ENCODE peak calls at places on chromosomes 5 and 9, in nine cellular contexts. U is left ventricle myocardium inferior; X is CD8-positive, alpha-beta T cell; J is PC-9; R is PC-3; Z is neural progenitor cell; P is prostate gland; C is fibroblast of lung; I is cardiac muscle cell. B is an unnamed sample. For H3K27me3, the result is how much of the 10 kb centered on the place peaks cover.

GRCh38 chr9:4829956-4830355 is 37.2 kb downstream of the RCL1 start:
- DNase-seq in U (no peak), X (no peak), J (no peak), R (peak), Z (no peak), P (no peak), C (peak), I (no peak), B (no peak)

GRCh38 chr5:116097301-116097700 is 12.5 kb downstream of the COMMD10 start:
- DNase-seq in U (no peak), X (no peak), J (no peak), R (no peak), Z (no peak), P (no peak), C (no peak), I (no peak), B (peak)

GRCh38 chr9:130940693-130941576 is 1.9 kb upstream of the FIBCD1 start:
- DNase-seq in U (peak), X (peak), J (peak), R (peak), Z (peak), P (peak), C (peak), I (no peak), B (no peak)

GRCh38 chr5:181207214-181207959 is 2.4 kb upstream of the TRIM7 start:
- DNase-seq in U (peak), X (peak), J (peak), R (peak), Z (peak), P (no peak), C (peak), I (peak), B (peak)

GRCh38 chr5:141560725-141561483 is 57.9 kb downstream of the DIAPH1 start:
- DNase-seq in U (peak), X (no peak), J (no peak), R (peak), Z (peak), P (peak), C (peak), I (peak), B (peak)

GRCh38 chr5:135441256-135441915 is 5.8 kb downstream of the DCANP1 start:
- DNase-seq in U (no peak), X (no peak), J (no peak), R (no peak), Z (no peak), P (no peak), C (no peak), I (no peak), B (peak)

GRCh38 chr9:120985759-120986353 is 59.3 kb upstream of the TRAF1 start:
- DNase-seq in U (no peak), X (no peak), J (peak), R (peak), Z (peak), P (peak), C (peak), I (peak), B (no peak)

GRCh38 chr9:128128836-128129590 is 1.5 kb upstream of the PTGES2 start:
- DNase-seq in U (no peak), X (no peak), J (no peak), R (no peak), Z (no peak), P (no peak), C (no peak), I (no peak), B (no peak)

GRCh38 chr5:107869459-107870115 is 198.8 kb upstream of the EFNA5 start:
- DNase-seq in U (no peak), X (no peak), J (peak), R (peak), Z (no peak), P (no peak), C (peak), I (peak), B (peak)

GRCh38 chr9:125851971-125852370 is 104.8 kb downstream of the PBX3 start:
- DNase-seq in U (no peak), X (no peak), J (no peak), R (no peak), Z (no peak), P (no peak), C (no peak), I (peak), B (no peak)

GRCh38 chr9:29656641-29657406 is 2083.5 kb upstream of the C9orf72 start:
- DNase-seq in U (no peak), X (no peak), J (no peak), R (no peak), Z (no peak), P (no peak), C (no peak), I (no peak), B (no peak)

GRCh38 chr5:61658592-61659008 is 326.5 kb downstream of the ZSWIM6 start:
- DNase-seq in U (peak), X (peak), J (no peak), R (peak), Z (peak), P (peak), C (peak), I (peak), B (peak)

GRCh38 chr5:53360811-53361210 is 119.6 kb upstream of the FST start:
- DNase-seq in U (no peak), X (no peak), J (peak), R (peak), Z (no peak), P (no peak), C (peak), I (peak), B (peak)

GRCh38 chr5:115068239-115069086 is 101.2 kb downstream of the TRIM36 start:
- DNase-seq in U (no peak), X (no peak), J (peak), R (peak), Z (no peak), P (no peak), C (peak), I (peak), B (peak)

GRCh38 chr5:161676109-161676508 is 9.4 kb upstream of the GABRA6 start:
- DNase-seq in U (no peak), X (no peak), J (no peak), R (peak), Z (peak), P (no peak), C (no peak), I (no peak), B (no peak)

GRCh38 chr9:93132287-93132927 is 1.6 kb downstream of the NINJ1 start:
- DNase-seq in U (peak), X (no peak), J (no peak), R (peak), Z (no peak), P (peak), C (peak), I (peak), B (no peak)

GRCh38 chr9:109418827-109419226 is 79.3 kb downstream of the PTPN3 start:
- DNase-seq in U (no peak), X (no peak), J (no peak), R (no peak), Z (peak), P (no peak), C (no peak), I (no peak), B (no peak)

GRCh38 chr9:84500859-84501258 is 160.3 kb upstream of the SLC28A3 start:
- DNase-seq in U (no peak), X (no peak), J (no peak), R (no peak), Z (no peak), P (no peak), C (no peak), I (no peak), B (no peak)

GRCh38 chr9:75175395-75175794 is 87.1 kb downstream of the OSTF1 start:
- DNase-seq in U (no peak), X (no peak), J (no peak), R (no peak), Z (no peak), P (no peak), C (no peak), I (no peak), B (no peak)

GRCh38 chr9:126703330-126704156 is 89.8 kb downstream of the LMX1B start:
- DNase-seq in U (no peak), X (no peak), J (no peak), R (no peak), Z (peak), P (no peak), C (no peak), I (no peak), B (no peak)

GRCh38 chr5:179732918-179733763 is 519 bp downstream of the MAML1 start:
- DNase-seq in U (peak), X (peak), J (no peak), R (peak), Z (peak), P (peak), C (peak), I (peak), B (peak)

GRCh38 chr9:84945878-84946538 is 276.5 kb downstream of the NTRK2 start:
- DNase-seq in U (no peak), X (no peak), J (no peak), R (no peak), Z (no peak), P (no peak), C (no peak), I (no peak), B (no peak)

GRCh38 chr5:169938439-169938838 is 41.9 kb downstream of the INSYN2B start:
- DNase-seq in U (no peak), X (no peak), J (no peak), R (no peak), Z (no peak), P (no peak), C (no peak), I (no peak), B (no peak)

GRCh38 chr5:117800261-117800660 is 1188.1 kb downstream of the DTWD2 start:
- DNase-seq in U (no peak), X (no peak), J (no peak), R (no peak), Z (no peak), P (peak), C (peak), I (peak), B (no peak)

GRCh38 chr5:173515526-173515925 is 100.9 kb downstream of the BOD1 start:
- DNase-seq in U (no peak), X (no peak), J (peak), R (peak), Z (no peak), P (no peak), C (peak), I (peak), B (peak)

GRCh38 chr9:77977210-77977611 is 54.4 kb downstream of the GNAQ start:
- DNase-seq in U (peak), X (peak), J (peak), R (no peak), Z (peak), P (no peak), C (peak), I (peak), B (peak)

DNA sequence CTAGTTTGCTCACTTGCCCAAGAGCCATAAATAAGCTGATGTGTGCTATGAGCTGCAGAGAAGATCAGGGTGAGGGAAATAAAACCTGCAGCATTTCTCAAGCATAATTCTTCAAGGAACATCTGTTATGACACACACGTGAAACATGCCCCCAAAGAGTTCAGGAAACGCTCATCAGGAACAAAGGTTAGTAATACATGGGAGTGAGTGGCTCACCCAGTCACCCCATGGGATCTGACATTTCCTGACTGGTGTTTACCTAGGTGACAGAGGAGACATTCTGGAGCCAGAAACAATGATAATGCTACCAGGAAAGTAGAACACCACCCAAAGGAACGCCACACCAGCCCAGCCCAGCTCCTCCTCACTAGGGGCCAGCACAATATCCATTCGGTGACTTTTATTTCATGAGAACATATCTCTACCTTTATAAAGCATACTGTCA is 66.0 kb downstream of the FRMD3 start:
- DNase-seq in U (peak), X (no peak), J (peak), R (peak), Z (no peak), P (no peak), C (no peak), I (peak), B (peak)
- H3K27me3 ChIP-seq in U (under half), X (under half), J (under half), R (under half), Z (under half), P (under half), C (under half), I (under half), B (under half)

DNA sequence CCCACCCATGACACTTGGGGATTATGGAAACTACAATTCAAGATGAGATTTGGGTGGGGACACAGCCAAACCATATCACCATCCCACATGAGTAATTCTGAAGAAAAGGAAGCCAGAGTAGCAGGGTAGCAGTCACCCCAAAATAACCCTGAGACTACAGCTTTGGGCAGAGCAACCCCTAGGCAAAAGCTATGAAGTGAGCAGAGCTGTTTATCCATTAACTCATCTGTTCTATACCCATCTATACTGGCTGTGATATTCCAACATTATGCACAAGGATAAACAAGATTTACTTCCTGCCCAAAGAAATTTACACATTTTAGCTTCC is 12.3 kb upstream of the REEP5 start:
- DNase-seq in U (no peak), X (no peak), J (no peak), R (no peak), Z (no peak), P (no peak), C (no peak), I (no peak), B (no peak)
- H3K4me3 ChIP-seq in U (no peak), X (no peak), J (no peak), R (no peak), Z (no peak), P (no peak), C (no peak), I (no peak), B (no peak)

GRCh38 chr9:87340391-87340790 is 157.3 kb upstream of the DAPK1 start:
- DNase-seq in U (no peak), X (no peak), J (no peak), R (no peak), Z (no peak), P (no peak), C (no peak), I (no peak), B (no peak)

GRCh38 chr9:87350915-87351314 is 146.8 kb upstream of the DAPK1 start:
- DNase-seq in U (no peak), X (no peak), J (no peak), R (no peak), Z (no peak), P (no peak), C (no peak), I (peak), B (peak)

GRCh38 chr9:87343816-87344438 is 153.7 kb upstream of the DAPK1 start:
- DNase-seq in U (no peak), X (no peak), J (no peak), R (no peak), Z (no peak), P (peak), C (peak), I (no peak), B (no peak)

GRCh38 chr9:87342743-87343142 is 154.9 kb upstream of the DAPK1 start:
- DNase-seq in U (peak), X (no peak), J (no peak), R (no peak), Z (no peak), P (no peak), C (peak), I (peak), B (no peak)

GRCh38 chr9:87346061-87346665 is 151.5 kb upstream of the DAPK1 start:
- DNase-seq in U (no peak), X (no peak), J (no peak), R (no peak), Z (peak), P (no peak), C (no peak), I (no peak), B (no peak)
- H3K27ac ChIP-seq in U (no peak), X (no peak), J (no peak), R (no peak), Z (no peak), P (no peak), C (no peak), I (no peak), B (no peak)

DNA sequence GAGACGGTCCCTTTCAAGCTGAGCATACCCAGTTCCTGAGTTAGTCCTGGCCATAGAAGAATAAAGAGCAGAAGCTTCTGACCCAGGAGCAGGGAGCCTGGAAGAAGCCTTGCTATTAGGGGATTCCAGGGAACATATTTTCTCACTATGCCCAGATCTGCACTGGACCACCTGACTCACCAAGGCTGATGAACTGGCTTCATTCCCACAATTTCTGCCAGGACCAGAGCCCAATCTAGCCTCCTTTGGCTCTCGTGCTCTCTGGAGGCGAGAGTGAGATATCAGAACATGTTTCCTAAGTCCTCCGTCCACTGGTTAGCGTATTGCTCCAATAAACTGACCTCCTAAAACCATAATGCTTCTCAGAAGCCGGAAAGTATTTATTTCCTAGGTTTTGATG is 9.9 kb downstream of the GABBR2 start:
- DNase-seq in U (no peak), X (no peak), J (no peak), R (no peak), Z (no peak), P (no peak), C (no peak), I (no peak), B (no peak)
- H3K27me3 ChIP-seq in U (half or more), X (under half), J (under half), R (under half), Z (under half), P (under half), C (under half), I (under half), B (under half)

DNA sequence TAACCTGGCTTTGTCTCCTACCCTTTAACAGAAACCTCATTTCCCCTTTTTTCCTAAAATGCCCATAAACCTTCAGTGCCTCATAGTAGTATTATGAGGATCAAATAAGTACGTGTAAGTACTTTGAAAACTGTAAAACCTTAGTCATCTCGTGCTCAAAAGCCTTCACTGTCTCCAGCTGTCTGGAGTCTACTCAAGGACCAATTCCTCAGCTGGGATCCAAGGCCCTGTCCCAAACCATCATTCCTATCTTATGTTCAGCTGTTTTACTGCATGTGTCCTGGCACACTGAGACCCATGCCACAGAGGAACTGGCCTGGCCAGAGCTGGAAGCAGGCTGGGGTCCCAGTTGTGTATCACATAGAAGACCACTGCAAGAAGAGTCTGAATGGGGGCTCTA is 15.9 kb downstream of the ADAMTSL1 start:
- DNase-seq in U (no peak), X (no peak), J (no peak), R (peak), Z (no peak), P (no peak), C (peak), I (no peak), B (no peak)
- H3K4me3 ChIP-seq in U (no peak), X (no peak), J (no peak), R (peak), Z (no peak), P (no peak), C (peak), I (no peak), B (no peak)

DNA sequence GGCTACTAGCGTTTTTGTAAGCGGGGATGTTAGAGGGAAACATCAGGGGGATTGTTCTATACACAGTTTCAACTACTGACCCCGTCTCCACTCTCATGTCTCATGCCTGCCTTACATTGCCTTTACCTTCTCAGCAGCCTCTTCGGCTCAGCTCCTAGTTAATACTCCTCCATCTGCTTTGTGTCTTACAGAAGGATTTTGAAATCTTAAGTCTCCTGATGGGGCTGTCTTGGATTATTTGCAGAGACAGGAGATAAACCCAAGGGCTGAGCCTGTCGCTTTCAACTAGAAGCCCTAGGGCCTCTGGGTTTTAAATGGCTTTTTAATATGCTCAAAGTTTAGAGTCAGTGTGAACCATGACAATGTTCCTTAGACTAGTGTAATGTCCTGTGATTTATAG is 161.5 kb downstream of the CARTPT start:
- DNase-seq in U (no peak), X (no peak), J (no peak), R (no peak), Z (no peak), P (no peak), C (no peak), I (no peak), B (no peak)
- H3K27ac ChIP-seq in U (no peak), X (no peak), J (no peak), R (no peak), Z (no peak), P (no peak), C (no peak), I (no peak), B (no peak)

GRCh38 chr9:107750741-107751521 is 261.4 kb upstream of the KLF4 start:
- DNase-seq in U (peak), X (no peak), J (peak), R (peak), Z (no peak), P (peak), C (peak), I (peak), B (peak)
- H3K27me3 ChIP-seq in U (under half), X (under half), J (under half), R (under half), Z (under half), P (under half), C (under half), I (under half), B (under half)

GRCh38 chr5:4453650-4454049 is 686.5 kb upstream of the ADAMTS16 start:
- DNase-seq in U (no peak), X (no peak), J (no peak), R (no peak), Z (no peak), P (no peak), C (no peak), I (no peak), B (no peak)

GRCh38 chr5:4442221-4442620 is 697.9 kb upstream of the ADAMTS16 start:
- DNase-seq in U (no peak), X (no peak), J (no peak), R (no peak), Z (no peak), P (no peak), C (no peak), I (no peak), B (no peak)

GRCh38 chr5:4447657-4448056 is 692.5 kb upstream of the ADAMTS16 start:
- DNase-seq in U (no peak), X (no peak), J (no peak), R (no peak), Z (no peak), P (no peak), C (no peak), I (no peak), B (no peak)
- H3K4me3 ChIP-seq in U (no peak), X (no peak), J (no peak), R (no peak), Z (no peak), P (no peak), C (no peak), I (no peak), B (no peak)